ENCODE peak calls at places on chromosomes 2 and 18, in ten cellular contexts. D, O, I, U, S, Y, M, R, Q and E are unnamed samples.

GRCh38 chr2:217366246-217366645 is 506.4 kb upstream of the TNP1 start:
- DNase-seq in D (no peak), O (no peak), I (no peak), U (no peak), S (no peak), Y (no peak), M (no peak), R (no peak), Q (no peak), E (no peak)

GRCh38 chr2:12506846-12507245 is 209.9 kb upstream of the TRIB2 start:
- DNase-seq in D (no peak), O (no peak), I (no peak), U (no peak), S (no peak), Y (no peak), M (peak; percentile 15), R (no peak), Q (no peak), E (no peak)

GRCh38 chr2:101803128-101803527 is 105.6 kb downstream of the MAP4K4 start:
- DNase-seq in D (peak; percentile 60), O (no peak), I (no peak), U (no peak), S (no peak), Y (no peak), M (peak; percentile 75), R (no peak), Q (peak; percentile 86), E (no peak)

GRCh38 chr2:104388296-104388695 is 465.6 kb upstream of the POU3F3 start:
- DNase-seq in D (no peak), O (no peak), I (no peak), U (no peak), S (no peak), Y (no peak), M (peak; percentile 72), R (no peak), Q (peak; percentile 36), E (no peak)

GRCh38 chr2:227079726-227080125 is 84.3 kb downstream of the COL4A4 start:
- DNase-seq in D (no peak), O (no peak), I (no peak), U (no peak), S (no peak), Y (no peak), M (peak; percentile 17), R (no peak), Q (peak; percentile 17), E (no peak)

GRCh38 chr2:12032421-12032820 is 286.0 kb downstream of the LPIN1 start:
- DNase-seq in D (no peak), O (no peak), I (no peak), U (no peak), S (no peak), Y (no peak), M (no peak), R (no peak), Q (no peak), E (no peak)

GRCh38 chr2:138421971-138422335 is 79.6 kb upstream of the SPOPL start:
- DNase-seq in D (peak; percentile 70), O (peak; percentile 32), I (no peak), U (peak; percentile 7), S (no peak), Y (peak; percentile 21), M (peak; percentile 83), R (no peak), Q (peak; percentile 87), E (peak; percentile 37)

GRCh38 chr18:54531402-54532065 is 59.5 kb upstream of the DYNAP start:
- DNase-seq in D (no peak), O (no peak), I (no peak), U (no peak), S (no peak), Y (peak; percentile 17), M (no peak), R (no peak), Q (no peak), E (no peak)

GRCh38 chr2:118386636-118387302 is 298.5 kb downstream of the INSIG2 start:
- DNase-seq in D (peak; percentile 11), O (no peak), I (no peak), U (peak; percentile 44), S (no peak), Y (no peak), M (peak; percentile 70), R (no peak), Q (peak; percentile 68), E (no peak)

GRCh38 chr18:12374398-12374797 is 2.6 kb downstream of the AFG3L2 start:
- DNase-seq in D (no peak), O (no peak), I (no peak), U (no peak), S (no peak), Y (no peak), M (no peak), R (no peak), Q (no peak), E (no peak)

GRCh38 chr2:171741189-171741588 is 53.9 kb downstream of the DYNC1I2 start:
- DNase-seq in D (peak; percentile 16), O (no peak), I (no peak), U (no peak), S (no peak), Y (no peak), M (peak; percentile 52), R (no peak), Q (peak; percentile 88), E (no peak)

GRCh38 chr2:122112633-122113032 is 357.2 kb downstream of the TSN start:
- DNase-seq in D (no peak), O (no peak), I (no peak), U (no peak), S (no peak), Y (no peak), M (no peak), R (no peak), Q (no peak), E (no peak)

GRCh38 chr2:162011718-162012564 is 62.1 kb downstream of the DPP4 start:
- DNase-seq in D (no peak), O (no peak), I (no peak), U (no peak), S (no peak), Y (no peak), M (no peak), R (no peak), Q (no peak), E (no peak)

GRCh38 chr2:193824474-193824873 is 1629.7 kb upstream of the TMEFF2 start:
- DNase-seq in D (peak; percentile 91), O (no peak), I (no peak), U (no peak), S (no peak), Y (no peak), M (no peak), R (no peak), Q (peak; percentile 88), E (no peak)

GRCh38 chr18:74268933-74269620 is 22.7 kb downstream of the CYB5A start:
- DNase-seq in D (peak; percentile 48), O (no peak), I (no peak), U (no peak), S (no peak), Y (no peak), M (no peak), R (no peak), Q (no peak), E (no peak)

DNA sequence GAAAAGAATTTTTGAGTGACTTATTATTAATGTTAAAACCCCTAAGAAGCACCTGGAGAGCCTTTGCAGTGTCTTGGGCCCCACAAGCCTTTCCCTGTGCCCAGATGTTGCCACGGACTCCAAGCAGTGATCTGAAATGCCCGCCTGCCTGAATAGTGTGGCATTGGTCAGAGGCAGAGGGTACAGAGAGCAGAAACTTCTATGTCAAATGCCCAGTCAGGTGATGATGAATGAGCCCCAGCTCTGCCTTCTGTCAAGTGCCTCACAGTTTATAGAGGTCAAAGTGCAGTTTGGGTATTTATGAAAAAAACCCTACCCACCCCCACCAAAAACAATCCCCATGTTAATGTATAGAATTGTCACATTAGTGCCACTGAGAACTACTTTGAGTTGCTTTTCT is 170.0 kb upstream of the SIX3 start:
- DNase-seq in D (no peak), O (no peak), I (no peak), U (no peak), S (no peak), Y (no peak), M (no peak), R (no peak), Q (no peak), E (no peak)
- TF ChIP-seq CTCF in D (no peak), O (no peak), I (no peak), U (no peak), S (no peak), Y (no peak), M (no peak), R (no peak), Q (no peak), E (no peak)

GRCh38 chr2:224849264-224849663 is 133.1 kb upstream of the CCDC195 start:
- DNase-seq in D (peak; percentile 10), O (no peak), I (no peak), U (no peak), S (no peak), Y (no peak), M (no peak), R (no peak), Q (no peak), E (no peak)
- TF ChIP-seq CTCF in D (peak; percentile 25), O (no peak), I (peak; percentile 5), U (peak; percentile 26), S (no peak), Y (no peak), M (no peak), R (no peak), Q (no peak), E (peak; percentile 35)

DNA sequence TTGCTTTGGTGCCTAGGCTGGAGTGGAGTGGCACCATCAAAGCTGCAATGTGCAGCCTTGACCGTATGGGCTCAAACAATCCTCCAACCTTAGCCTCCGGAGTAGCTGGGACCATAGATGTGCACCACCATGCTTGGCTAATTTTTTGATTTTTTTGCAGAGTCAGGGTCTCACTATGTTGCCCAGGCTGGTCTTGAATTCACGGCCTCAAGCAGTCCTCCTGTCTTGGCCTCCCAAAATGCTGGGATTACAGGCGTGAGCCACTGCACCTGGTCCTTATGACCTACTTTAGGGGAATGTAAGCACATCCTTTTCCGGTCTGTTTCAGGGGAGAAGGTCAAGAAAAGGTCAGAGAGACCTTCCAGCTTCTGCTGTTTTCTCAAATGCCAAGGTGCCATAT is 53.4 kb upstream of the SPRED2 start:
- DNase-seq in D (no peak), O (no peak), I (no peak), U (no peak), S (no peak), Y (no peak), M (no peak), R (no peak), Q (no peak), E (no peak)
- TF ChIP-seq CTCF in D (no peak), O (no peak), I (no peak), U (no peak), S (no peak), Y (no peak), M (no peak), R (no peak), Q (no peak), E (no peak)

DNA sequence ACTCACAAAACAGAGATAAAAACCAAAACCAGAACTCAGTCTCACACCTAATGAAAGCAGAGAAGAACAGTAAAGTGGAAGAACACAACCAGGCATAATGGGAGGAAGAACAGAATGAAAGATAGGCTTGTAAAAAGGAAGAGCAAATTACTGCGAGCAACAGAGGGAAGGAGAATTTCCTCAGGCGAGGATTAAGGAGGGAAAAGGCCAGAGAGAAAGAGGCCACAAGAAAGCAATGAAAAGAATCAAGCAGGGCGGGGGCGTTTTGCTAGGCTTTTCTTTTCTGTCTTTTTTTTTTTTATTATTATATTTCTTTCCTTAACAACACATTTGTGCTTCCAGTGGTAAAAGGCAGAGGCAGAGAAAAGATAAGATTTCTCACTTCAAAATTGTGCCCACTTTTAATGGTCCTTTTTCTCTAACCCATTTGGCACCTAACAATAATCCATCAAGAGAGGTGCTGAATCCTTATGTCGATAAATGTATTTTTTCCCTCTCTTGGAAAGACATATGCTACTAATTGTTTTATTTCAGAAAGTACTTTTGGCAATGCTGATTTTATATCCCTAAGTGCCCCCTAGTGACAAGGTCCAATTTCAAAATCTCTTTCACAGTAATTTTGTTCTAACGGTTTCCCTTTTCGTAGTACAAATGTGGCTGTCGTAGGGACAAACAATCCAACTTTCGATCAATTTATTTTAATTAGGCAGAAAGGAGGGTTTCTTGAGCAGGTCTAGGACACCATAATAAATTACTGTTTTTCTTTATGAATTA is 138.7 kb upstream of the AQP4 start:
- DNase-seq in D (peak; percentile 24), O (no peak), I (no peak), U (no peak), S (no peak), Y (no peak), M (peak; percentile 14), R (no peak), Q (no peak), E (no peak)
- TF ChIP-seq CTCF in D (peak; percentile 43), O (peak; percentile 30), I (peak; percentile 52), U (no peak), S (peak; percentile 14), Y (peak; percentile 55), M (peak; percentile 47), R (no peak), Q (peak; percentile 35), E (peak; percentile 45)